ENCODE peak calls at places on chromosomes 13 and 19, in six cellular contexts. R is A673, W is IMR-90, E is hepatocyte, Z is uterus, D is tibial artery. F is an unnamed sample.

GRCh38 chr13:49859568-49859967 is 67.1 kb upstream of the KPNA3 start:
- DNase-seq in R (no peak), W (peak; percentile 92), E (peak; percentile 34), Z (no peak), D (no peak), F (no peak)

GRCh38 chr13:102913924-102914628 is 68.2 kb downstream of the ERCC5 start:
- DNase-seq in R (peak; percentile 79), W (peak; percentile 16), E (no peak), Z (no peak), D (no peak), F (no peak)

GRCh38 chr19:18672606-18673337 is 10.7 kb upstream of the CRTC1 start:
- DNase-seq in R (peak; percentile 27), W (peak; percentile 50), E (no peak), Z (no peak), D (peak; percentile 71), F (no peak)

GRCh38 chr19:50565984-50566903 is 2.0 kb downstream of the LRRC4B start:
- DNase-seq in R (peak; percentile 58), W (no peak), E (peak; percentile 45), Z (no peak), D (no peak), F (no peak)

GRCh38 chr13:50127726-50128291 is 112.6 kb downstream of the KCNRG start:
- DNase-seq in R (no peak), W (no peak), E (peak; percentile 43), Z (no peak), D (no peak), F (no peak)

GRCh38 chr19:6086081-6086858 is 24.0 kb downstream of the RFX2 start:
- DNase-seq in R (no peak), W (peak; percentile 71), E (no peak), Z (no peak), D (no peak), F (no peak)

GRCh38 chr13:39887424-39887823 is 232.0 kb downstream of the COG6 start:
- DNase-seq in R (no peak), W (no peak), E (no peak), Z (no peak), D (no peak), F (no peak)

GRCh38 chr13:112892759-112893569 is 76.0 kb upstream of the MCF2L start:
- DNase-seq in R (no peak), W (no peak), E (peak; percentile 79), Z (no peak), D (no peak), F (no peak)

GRCh38 chr13:23212621-23213020 is 31.8 kb downstream of the SGCG start:
- DNase-seq in R (peak; percentile 8), W (no peak), E (peak; percentile 21), Z (no peak), D (no peak), F (no peak)

DNA sequence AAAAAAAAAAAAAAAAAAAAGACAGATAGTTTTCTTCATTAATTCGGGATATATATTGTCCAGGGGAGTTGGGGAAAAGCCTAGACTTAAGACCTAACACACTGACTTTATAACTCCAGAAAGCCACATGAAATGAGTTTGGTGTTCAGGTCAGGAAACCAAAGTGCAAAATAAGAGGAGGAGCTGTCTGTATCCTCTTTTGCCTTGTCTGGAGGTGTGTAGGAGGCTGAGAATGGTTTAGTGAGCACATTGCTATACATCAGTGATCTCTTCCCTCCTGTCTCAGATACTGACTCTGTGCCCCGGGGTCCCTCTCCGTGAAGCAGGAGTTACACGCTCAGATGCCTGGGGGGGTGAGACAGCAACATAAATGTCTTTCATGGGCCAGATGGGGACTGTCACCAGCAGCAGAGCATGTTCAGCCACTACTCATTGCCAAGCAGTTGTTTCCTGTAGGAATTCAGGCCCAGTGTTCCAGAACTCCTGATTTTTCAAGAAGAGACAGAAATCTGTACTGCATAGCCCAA is 285.4 kb downstream of the ATP8A2 start:
- DNase-seq in R (no peak), W (no peak), E (no peak), Z (no peak), D (no peak), F (no peak)
- H3K36me3 ChIP-seq in R (no peaks in the 10 kb centered on the region), W (no peaks in the 10 kb centered on the region), E (no peaks in the 10 kb centered on the region), Z (no peaks in the 10 kb centered on the region), D (no peaks in the 10 kb centered on the region), F (no peaks in the 10 kb centered on the region)

DNA sequence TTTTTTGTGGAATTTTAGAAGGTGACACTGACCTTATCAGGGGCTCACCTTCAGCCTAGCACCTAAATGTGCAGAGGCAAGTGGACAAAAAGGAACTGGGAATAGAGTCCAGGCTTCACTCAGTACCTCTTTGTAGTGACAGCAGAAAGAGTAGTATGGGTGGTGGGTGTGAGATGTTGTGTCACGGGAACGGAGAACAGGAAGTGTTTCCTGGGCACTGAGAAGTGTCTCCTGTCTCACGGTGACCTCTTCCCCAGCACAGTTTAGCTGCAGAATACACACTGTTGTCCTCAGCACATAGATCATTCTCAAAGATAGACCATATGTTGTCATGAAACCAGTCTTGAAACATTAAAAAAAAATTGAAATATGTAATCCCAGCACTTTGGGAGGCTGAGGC is 17.5 kb upstream of the LGALS14 start:
- DNase-seq in R (no peak), W (no peak), E (no peak), Z (no peak), D (no peak), F (no peak)
- TF ChIP-seq CTCF in R (no peak), W (no peak), E (no peak), Z (no peak), D (no peak), F (no peak)

GRCh38 chr13:91158015-91158390 is 189.5 kb upstream of the MIR17HG start:
- DNase-seq in R (no peak), W (no peak), E (no peak), Z (no peak), D (no peak), F (no peak)
- H3K36me3 ChIP-seq in R (no peaks in the 10 kb centered on the region), W (no peaks in the 10 kb centered on the region), E (no peaks in the 10 kb centered on the region), Z (no peaks in the 10 kb centered on the region), D (no peaks in the 10 kb centered on the region), F (no peaks in the 10 kb centered on the region)

GRCh38 chr13:44504146-44504545 is 72.0 kb downstream of the TSC22D1 start:
- DNase-seq in R (no peak), W (no peak), E (no peak), Z (no peak), D (no peak), F (no peak)
- TF ChIP-seq CTCF in R (no peak), W (no peak), E (no peak), Z (no peak), D (no peak), F (no peak)

GRCh38 chr19:58261968-58262921 is 16.5 kb upstream of the ZNF8 start:
- DNase-seq in R (no peak), W (no peak), E (no peak), Z (no peak), D (no peak), F (no peak)
- H3K36me3 ChIP-seq in R (peaks cover 74% of the 10 kb centered on the region), W (peaks cover 76% of the 10 kb centered on the region), E (peaks cover 20% of the 10 kb centered on the region), Z (no peaks in the 10 kb centered on the region), D (peaks cover 98% of the 10 kb centered on the region), F (peaks cover 98% of the 10 kb centered on the region)